ENCODE peak calls at places on chromosomes 5 and 9, in six cellular contexts. Y, J, N, S, P and Q are unnamed samples.

GRCh38 chr5:14265574-14265973 is 122.4 kb downstream of the TRIO start:
- DNase-seq in Y (no peak), J (peak), N (no peak), S (no peak), P (no peak), Q (no peak)

GRCh38 chr9:112065781-112066606 is 109.1 kb downstream of the SUSD1 start:
- DNase-seq in Y (no peak), J (no peak), N (peak), S (no peak), P (no peak), Q (peak)

GRCh38 chr9:126398403-126399058 is 71.9 kb downstream of the MVB12B start:
- DNase-seq in Y (peak), J (peak), N (peak), S (peak), P (no peak), Q (peak)

GRCh38 chr9:71619926-71620325 is 148.4 kb downstream of the CEMIP2 start:
- DNase-seq in Y (no peak), J (no peak), N (no peak), S (no peak), P (no peak), Q (no peak)

GRCh38 chr9:111952559-111952958 is 55.9 kb downstream of the UGCG start:
- DNase-seq in Y (no peak), J (no peak), N (no peak), S (no peak), P (no peak), Q (no peak)

GRCh38 chr9:17611342-17611741 is 32.5 kb downstream of the SH3GL2 start:
- DNase-seq in Y (no peak), J (no peak), N (no peak), S (no peak), P (no peak), Q (no peak)

GRCh38 chr5:37533851-37534250 is 154.7 kb downstream of the WDR70 start:
- DNase-seq in Y (no peak), J (no peak), N (no peak), S (no peak), P (no peak), Q (no peak)

GRCh38 chr5:87266914-87267573 is 639 bp upstream of the RASA1 start:
- DNase-seq in Y (no peak), J (no peak), N (no peak), S (no peak), P (no peak), Q (no peak)

GRCh38 chr9:134864821-134865190 is 15.8 kb upstream of the FCN2 start:
- DNase-seq in Y (no peak), J (no peak), N (no peak), S (no peak), P (no peak), Q (no peak)

GRCh38 chr5:122493091-122493775 is 181.2 kb downstream of the SNCAIP start:
- DNase-seq in Y (no peak), J (no peak), N (no peak), S (peak), P (no peak), Q (no peak)

GRCh38 chr5:174750720-174751119 is 26.3 kb downstream of the MSX2 start:
- DNase-seq in Y (no peak), J (no peak), N (no peak), S (no peak), P (no peak), Q (no peak)

GRCh38 chr5:15774632-15775031 is 274.7 kb downstream of the FBXL7 start:
- DNase-seq in Y (no peak), J (no peak), N (peak), S (no peak), P (no peak), Q (no peak)

GRCh38 chr9:137082925-137083290 is 3.9 kb upstream of the MAN1B1 start:
- DNase-seq in Y (no peak), J (no peak), N (no peak), S (no peak), P (no peak), Q (no peak)

GRCh38 chr5:66285343-66285942 is 141.3 kb downstream of the SREK1 start:
- DNase-seq in Y (no peak), J (no peak), N (no peak), S (no peak), P (no peak), Q (no peak)

GRCh38 chr5:113162770-113163169 is 186.2 kb downstream of the DCP2 start:
- DNase-seq in Y (peak), J (no peak), N (no peak), S (no peak), P (no peak), Q (no peak)

GRCh38 chr5:147439253-147439652 is 70.6 kb downstream of the DPYSL3 start:
- DNase-seq in Y (no peak), J (no peak), N (no peak), S (no peak), P (no peak), Q (no peak)

GRCh38 chr5:56692359-56693219 is 122.8 kb upstream of the MAP3K1 start:
- DNase-seq in Y (no peak), J (no peak), N (no peak), S (no peak), P (peak), Q (no peak)

GRCh38 chr5:6541256-6542013 is 91.4 kb downstream of the NSUN2 start:
- DNase-seq in Y (no peak), J (no peak), N (no peak), S (no peak), P (no peak), Q (no peak)

GRCh38 chr5:126805108-126805507 is 28.2 kb downstream of the LMNB1 start:
- DNase-seq in Y (no peak), J (no peak), N (no peak), S (no peak), P (no peak), Q (no peak)

GRCh38 chr5:139690385-139691274 is 42.5 kb downstream of the CXXC5 start:
- DNase-seq in Y (peak), J (no peak), N (peak), S (peak), P (no peak), Q (no peak)
- TF ChIP-seq CREB1 in Y (no peak), J (no peak), N (no peak), S (no peak), P (no peak), Q (no peak)

DNA sequence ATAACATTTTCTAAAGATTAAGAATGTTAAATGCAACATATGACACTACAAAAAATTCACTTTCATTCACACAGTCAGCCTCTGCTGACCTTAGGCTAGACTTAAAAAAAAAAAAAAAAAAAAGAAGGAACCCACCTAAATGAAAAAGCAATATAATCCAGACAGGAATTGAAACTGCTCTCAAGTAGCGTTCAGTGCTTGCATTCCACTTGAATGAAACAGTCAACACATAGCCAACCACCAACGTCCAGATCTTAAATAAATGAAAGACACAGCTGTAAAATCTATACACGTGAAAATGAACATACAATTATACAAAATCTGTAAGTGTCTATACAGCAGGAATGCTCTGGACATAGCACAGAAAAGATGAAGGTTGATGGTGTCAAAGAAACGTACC is 11.4 kb downstream of the TMEM245 start:
- DNase-seq in Y (no peak), J (no peak), N (no peak), S (no peak), P (no peak), Q (no peak)
- TF ChIP-seq CREB1 in Y (no peak), J (no peak), N (no peak), S (no peak), P (no peak), Q (no peak)

GRCh38 chr9:37290881-37291485 is 131.5 kb upstream of the GRHPR start:
- DNase-seq in Y (no peak), J (no peak), N (no peak), S (no peak), P (no peak), Q (no peak)
- TF ChIP-seq CREB1 in Y (no peak), J (no peak), N (no peak), S (no peak), P (peak), Q (no peak)

GRCh38 chr5:170681013-170681433 is 102.5 kb upstream of the GABRP start:
- DNase-seq in Y (peak), J (no peak), N (peak), S (peak), P (no peak), Q (peak)
- TF ChIP-seq CREB1 in Y (peak), J (no peak), N (peak), S (no peak), P (no peak), Q (peak)

DNA sequence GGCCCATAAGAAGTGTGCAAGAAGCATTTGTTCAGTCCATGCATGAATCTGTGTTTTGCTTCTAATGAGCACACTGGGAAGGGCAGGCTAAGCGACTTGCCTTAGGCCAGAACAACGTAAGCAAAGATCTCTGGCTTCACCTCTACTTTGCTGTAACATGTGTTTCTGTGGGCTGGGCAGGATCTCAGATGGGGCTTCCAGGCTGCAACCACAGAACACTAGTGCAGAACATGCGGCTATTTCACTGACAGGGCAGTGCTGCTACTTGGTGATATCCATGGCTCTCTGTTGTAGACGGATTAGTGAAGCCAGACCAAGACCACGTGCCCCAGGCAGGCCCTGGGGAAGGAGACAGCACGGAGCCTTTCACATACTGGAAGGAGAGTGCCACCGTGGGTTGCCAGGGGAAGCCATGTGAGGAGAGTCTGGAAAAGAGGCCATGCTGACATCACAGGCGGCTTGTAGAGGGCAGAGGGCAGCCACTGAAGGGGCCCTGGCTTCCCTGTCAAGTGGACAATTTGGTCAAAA is 9.9 kb downstream of the DIRAS2 start:
- DNase-seq in Y (no peak), J (no peak), N (no peak), S (no peak), P (no peak), Q (no peak)
- TF ChIP-seq CREB1 in Y (no peak), J (no peak), N (no peak), S (no peak), P (no peak), Q (no peak)

GRCh38 chr9:132754236-132754635 is 84.0 kb downstream of the GTF3C4 start:
- DNase-seq in Y (no peak), J (no peak), N (no peak), S (no peak), P (no peak), Q (no peak)
- TF ChIP-seq CREB1 in Y (no peak), J (no peak), N (no peak), S (no peak), P (no peak), Q (no peak)

DNA sequence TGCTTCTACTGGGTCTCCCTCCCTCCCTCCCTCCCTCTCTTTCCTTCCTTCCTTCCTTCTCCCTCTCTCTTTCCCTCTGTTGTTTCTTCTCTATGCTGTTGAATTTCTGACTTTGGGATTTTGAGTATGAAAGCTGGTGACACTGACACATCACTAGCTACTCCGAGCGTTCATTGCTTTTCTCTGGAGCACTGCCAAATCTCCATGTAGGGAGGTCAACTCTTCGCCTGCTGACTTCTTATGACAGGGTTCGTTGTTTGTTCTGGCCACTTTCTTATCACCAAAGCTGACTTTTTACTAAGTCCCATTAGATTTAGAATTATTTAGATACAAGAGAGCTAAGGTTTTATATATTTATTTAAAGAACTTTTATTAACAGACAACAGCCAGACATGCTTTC is 31.1 kb downstream of the TNFAIP8 start:
- DNase-seq in Y (no peak), J (peak), N (no peak), S (peak), P (no peak), Q (no peak)
- TF ChIP-seq CREB1 in Y (no peak), J (no peak), N (no peak), S (no peak), P (no peak), Q (no peak)

GRCh38 chr5:109653840-109654239 is 35.9 kb upstream of the MAN2A1 start:
- DNase-seq in Y (no peak), J (no peak), N (no peak), S (no peak), P (no peak), Q (no peak)
- TF ChIP-seq CREB1 in Y (no peak), J (no peak), N (no peak), S (no peak), P (no peak), Q (no peak)

GRCh38 chr9:15287309-15287708 is 19.7 kb downstream of the TTC39B start:
- DNase-seq in Y (no peak), J (no peak), N (no peak), S (no peak), P (no peak), Q (no peak)
- TF ChIP-seq CREB1 in Y (no peak), J (no peak), N (no peak), S (no peak), P (no peak), Q (no peak)

DNA sequence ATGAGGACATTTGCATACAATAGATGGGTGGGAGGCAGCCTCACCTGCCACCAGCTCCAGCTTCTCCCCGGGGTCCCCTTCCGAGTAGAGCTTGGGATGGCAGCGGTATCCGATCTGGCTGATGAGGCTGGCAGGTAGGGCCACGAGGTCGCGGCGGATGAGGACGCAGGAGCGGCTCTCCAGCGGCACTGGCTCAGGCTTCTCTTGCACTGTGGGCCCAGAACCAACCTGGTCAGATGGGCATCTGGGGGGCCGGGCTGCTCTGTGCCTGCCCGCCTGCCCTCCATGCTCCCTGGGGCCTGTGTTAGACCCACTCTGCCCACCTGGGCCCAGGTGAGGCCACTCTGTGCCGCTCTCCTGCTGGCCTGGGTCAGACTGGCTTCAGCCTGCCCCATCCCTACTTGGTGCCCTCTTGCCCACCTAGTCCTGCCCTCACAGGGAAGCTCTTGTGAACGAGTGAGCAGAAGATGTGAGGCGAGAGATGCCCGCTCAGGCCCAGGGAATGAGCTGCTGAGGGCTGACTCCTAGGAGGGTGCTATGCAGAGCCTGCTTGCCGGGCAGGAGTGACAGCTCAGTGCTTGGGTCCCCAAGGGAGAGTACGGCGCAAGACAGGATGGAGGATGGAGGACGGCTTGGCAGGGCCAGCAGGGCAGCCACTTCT is 55.2 kb upstream of the UBAC1 start:
- DNase-seq in Y (no peak), J (no peak), N (no peak), S (no peak), P (no peak), Q (no peak)
- TF ChIP-seq CREB1 in Y (no peak), J (no peak), N (no peak), S (no peak), P (no peak), Q (no peak)